ENCODE peak calls at places on chromosomes 3 and 15, in five cellular contexts. B, J, P, S and V are unnamed samples.

GRCh38 chr3:140363801-140364200 is 314.1 kb upstream of the TRIM42 start:
- DNase-seq in B (no peak), J (no peak), P (no peak), S (no peak), V (no peak)

GRCh38 chr3:151276038-151277027 is 2.0 kb downstream of the P2RY14 start:
- DNase-seq in B (no peak), J (no peak), P (no peak), S (no peak), V (no peak)

GRCh38 chr3:48088056-48088748 is 72.0 kb upstream of the MAP4 start:
- DNase-seq in B (no peak), J (peak; percentile 38), P (no peak), S (no peak), V (peak; percentile 30)

GRCh38 chr3:88149146-88149515 is 628 bp upstream of the C3orf38 start:
- DNase-seq in B (no peak), J (no peak), P (no peak), S (no peak), V (no peak)

GRCh38 chr15:70286110-70286806 is 188.5 kb upstream of the TLE3 start:
- DNase-seq in B (no peak), J (no peak), P (no peak), S (no peak), V (no peak)

GRCh38 chr15:77584201-77584600 is 48.5 kb downstream of the LINGO1 start:
- DNase-seq in B (no peak), J (peak; percentile 59), P (no peak), S (no peak), V (no peak)

GRCh38 chr3:195095704-195096036 is 175.3 kb downstream of the XXYLT1 start:
- DNase-seq in B (no peak), J (no peak), P (no peak), S (no peak), V (no peak)

GRCh38 chr3:131174752-131175151 is 148.1 kb downstream of the NEK11 start:
- DNase-seq in B (peak; percentile 2), J (no peak), P (no peak), S (peak; percentile 59), V (no peak)

GRCh38 chr3:46902188-46902631 is 24.7 kb downstream of the PTH1R start:
- DNase-seq in B (no peak), J (no peak), P (no peak), S (no peak), V (no peak)

GRCh38 chr3:57157666-57158065 is 7.5 kb downstream of the IL17RD start:
- DNase-seq in B (no peak), J (no peak), P (no peak), S (no peak), V (no peak)

DNA sequence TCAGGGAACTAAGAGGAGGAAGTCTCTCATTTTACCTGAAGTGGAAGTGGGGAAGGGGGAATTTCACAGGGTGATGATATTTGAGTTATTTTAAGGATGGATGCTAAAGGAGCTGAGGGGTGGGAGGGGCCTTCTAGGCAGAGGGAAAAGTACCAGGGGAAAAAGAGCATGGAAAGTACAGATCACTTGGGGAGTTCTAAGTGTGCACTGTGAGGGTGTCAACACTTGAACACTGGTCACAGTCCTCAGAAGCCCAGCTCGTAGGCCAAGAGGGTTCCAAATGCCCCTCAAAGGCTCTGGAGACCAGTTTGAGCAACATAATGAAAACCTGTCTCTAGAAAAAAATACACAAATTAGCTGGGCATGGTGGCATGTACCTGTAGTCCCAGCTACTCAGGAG is 18.1 kb downstream of the LAMP3 start:
- DNase-seq in B (no peak), J (no peak), P (no peak), S (no peak), V (no peak)
- H2AK5ac ChIP-seq in B (no peak overlapping the region), J (no peak overlapping the region), P (no peak overlapping the region), S (no peak overlapping the region), V (no peak overlapping the region)

DNA sequence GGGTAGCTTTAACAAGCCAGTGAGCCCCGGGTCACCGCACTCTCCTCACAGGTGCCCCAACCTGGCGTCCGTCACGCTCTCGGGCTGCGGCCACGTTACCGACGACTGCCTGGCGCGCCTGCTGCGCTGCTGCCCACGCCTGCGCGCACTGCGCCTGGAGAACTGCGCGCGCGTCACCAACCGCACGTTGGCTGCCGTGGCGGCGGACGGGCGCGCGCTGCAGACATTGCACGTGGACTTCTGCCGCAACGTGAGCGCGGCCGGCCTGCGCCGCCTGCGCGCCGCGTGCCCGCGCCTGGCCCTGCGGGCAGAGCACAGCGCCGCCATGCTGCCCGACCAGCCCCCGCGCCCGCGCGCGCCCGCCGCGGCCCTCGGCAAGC is 3.4 kb downstream of the FBXL22 start:
- DNase-seq in B (peak; percentile 91), J (peak; percentile 61), P (no peak), S (peak; percentile 94), V (peak; percentile 74)
- H3K14ac ChIP-seq in B (no peak overlapping the region), J (peak overlapping the region; percentile 25), P (no peak overlapping the region), S (peak overlapping the region; percentile 64), V (peak overlapping the region; percentile 97)

GRCh38 chr3:176967525-176967924 is 229.8 kb downstream of the TBL1XR1 start:
- DNase-seq in B (no peak), J (no peak), P (no peak), S (peak; percentile 6), V (no peak)

GRCh38 chr3:176959867-176960266 is 237.4 kb downstream of the TBL1XR1 start:
- DNase-seq in B (no peak), J (no peak), P (no peak), S (no peak), V (no peak)

GRCh38 chr3:176964656-176965055 is 232.6 kb downstream of the TBL1XR1 start:
- DNase-seq in B (no peak), J (no peak), P (no peak), S (peak; percentile 5), V (no peak)

GRCh38 chr3:176958560-176958959 is 238.7 kb downstream of the TBL1XR1 start:
- DNase-seq in B (no peak), J (no peak), P (no peak), S (peak; percentile 84), V (no peak)

DNA sequence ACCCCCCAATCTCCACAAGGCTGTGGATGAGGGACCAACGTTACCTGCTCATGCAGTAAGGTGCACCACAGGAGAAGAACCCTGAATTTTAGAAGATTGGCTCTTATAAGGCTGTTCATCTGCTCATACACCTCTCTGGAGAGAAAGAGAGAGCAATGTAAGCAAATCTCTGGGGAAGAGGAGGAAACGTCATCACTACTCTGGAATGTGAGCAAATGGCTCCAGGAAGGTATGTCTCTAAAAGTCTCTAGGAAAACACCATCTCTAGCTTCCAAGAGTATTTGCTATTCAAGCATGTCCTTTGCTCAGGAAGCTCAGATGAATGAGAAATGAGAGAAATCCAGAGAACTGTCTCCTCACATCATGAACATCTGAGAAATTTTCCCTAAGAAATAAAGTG is 235.4 kb downstream of the TBL1XR1 start:
- DNase-seq in B (peak; percentile 12), J (no peak), P (no peak), S (no peak), V (no peak)
- H2BK12ac ChIP-seq in B (no peak overlapping the region), J (no peak overlapping the region), P (no peak overlapping the region), S (no peak overlapping the region), V (no peak overlapping the region)

DNA sequence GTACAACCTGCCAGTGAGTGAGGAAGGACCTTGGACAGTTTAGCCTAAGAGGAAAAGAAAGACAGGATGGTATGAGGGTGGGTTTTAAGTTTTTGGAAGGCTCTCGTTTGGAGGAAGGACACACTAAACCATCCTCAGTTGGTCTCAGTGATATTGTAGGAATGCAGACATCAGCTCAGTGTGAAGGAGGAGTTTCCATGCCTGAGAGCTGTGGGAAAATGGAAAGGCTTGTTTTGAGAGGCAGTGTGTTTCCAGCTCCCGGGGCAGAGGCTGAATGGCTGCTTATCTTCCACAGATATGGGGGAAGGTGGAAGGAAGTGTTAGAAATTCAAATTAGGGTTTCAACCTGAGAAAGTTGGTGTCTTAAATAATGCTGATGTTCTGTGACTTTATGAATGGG is 89.6 kb upstream of the MYZAP start:
- DNase-seq in B (no peak), J (no peak), P (no peak), S (no peak), V (no peak)
- H2AK5ac ChIP-seq in B (peak overlapping the region; percentile 99), J (no peak overlapping the region), P (no peak overlapping the region), S (no peak overlapping the region), V (no peak overlapping the region)

GRCh38 chr3:159856496-159857098 is 132.0 kb upstream of the IL12A start:
- DNase-seq in B (peak; percentile 54), J (no peak), P (no peak), S (no peak), V (no peak)
- H3K14ac ChIP-seq in B (no peak overlapping the region), J (no peak overlapping the region), P (no peak overlapping the region), S (peak overlapping the region; percentile 93), V (no peak overlapping the region)

GRCh38 chr3:169969696-169970095 is 3.1 kb downstream of the SEC62 start:
- DNase-seq in B (no peak), J (no peak), P (no peak), S (no peak), V (no peak)
- H2BK12ac ChIP-seq in B (no peak overlapping the region), J (no peak overlapping the region), P (no peak overlapping the region), S (no peak overlapping the region), V (no peak overlapping the region)

GRCh38 chr3:197490659-197491058 is 65.1 kb downstream of the BDH1 start:
- DNase-seq in B (no peak), J (no peak), P (no peak), S (no peak), V (no peak)
- H2AK5ac ChIP-seq in B (peak overlapping the region; percentile 20), J (no peak overlapping the region), P (no peak overlapping the region), S (no peak overlapping the region), V (no peak overlapping the region)

DNA sequence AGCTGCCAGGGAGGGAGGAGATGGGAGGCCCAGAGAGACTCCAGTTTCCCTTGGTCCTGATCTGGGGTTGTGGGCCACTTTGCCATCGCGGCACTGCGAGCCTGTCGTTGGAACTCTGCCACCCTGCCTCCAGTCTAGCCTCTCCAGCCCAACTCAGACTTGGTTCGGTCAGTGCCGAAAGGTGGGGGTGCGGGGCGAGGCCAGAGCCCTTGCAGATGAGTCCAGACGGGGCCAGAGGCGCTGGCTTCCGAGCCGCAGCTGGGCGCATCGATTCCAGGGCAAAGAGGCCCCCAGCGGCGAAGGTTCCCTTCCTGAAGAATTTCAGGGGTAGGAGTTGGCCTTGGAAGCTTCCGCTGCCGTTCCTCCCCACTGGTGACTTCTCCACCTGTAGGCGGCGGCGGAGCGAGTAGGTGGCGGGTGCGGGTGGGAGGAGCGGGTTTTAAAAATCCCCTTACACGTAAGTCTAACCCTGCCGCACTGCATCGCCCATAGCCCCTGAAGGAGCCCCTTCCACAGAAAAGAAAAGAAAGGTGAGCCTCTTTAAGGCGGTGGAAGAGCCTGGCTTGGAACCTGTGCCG is 5.1 kb downstream of the WNT5A start:
- DNase-seq in B (peak; percentile 78), J (peak; percentile 50), P (no peak), S (no peak), V (peak; percentile 17)
- H3K14ac ChIP-seq in B (no peak overlapping the region), J (no peak overlapping the region), P (no peak overlapping the region), S (peak overlapping the region; percentile 18), V (no peak overlapping the region)